ENCODE peak calls at places on chromosomes 5 and 9, in four cellular contexts. One of them, this sample, is unnamed.

GRCh38 chr5:52579391-52579790 is 208.3 kb upstream of the ITGA1 start:
- DNase-seq in K562: no peak
- DNase-seq in H1: no peak
- DNase-seq in HepG2: no peak
- DNase-seq in this sample: no peak

GRCh38 chr5:142316051-142316450 is 8.8 kb downstream of the SPRY4 start:
- DNase-seq in H1: no peak
- DNase-seq in K562: no peak
- DNase-seq in HepG2: no peak
- DNase-seq in this sample: no peak

GRCh38 chr9:82558855-82559615 is 503.9 kb downstream of the RASEF start:
- DNase-seq in H1: no peak
- DNase-seq in HepG2: peak
- DNase-seq in K562: no peak
- DNase-seq in this sample: no peak

GRCh38 chr9:35616681-35617459 is 1.3 kb downstream of the CD72 start:
- DNase-seq in H1: peak
- DNase-seq in HepG2: no peak
- DNase-seq in K562: peak
- DNase-seq in this sample: no peak

GRCh38 chr9:130142635-130143034 is 29.6 kb upstream of the NCS1 start:
- DNase-seq in K562: no peak
- DNase-seq in HepG2: no peak
- DNase-seq in H1: no peak
- DNase-seq in this sample: no peak

GRCh38 chr5:67206381-67207328 is 10.1 kb upstream of the CD180 start:
- DNase-seq in H1: no peak
- DNase-seq in HepG2: peak
- DNase-seq in K562: peak
- DNase-seq in this sample: peak

GRCh38 chr9:99401826-99402225 is 179.7 kb downstream of the SEC61B start:
- DNase-seq in K562: no peak
- DNase-seq in H1: no peak
- DNase-seq in HepG2: no peak
- DNase-seq in this sample: no peak

GRCh38 chr9:135840107-135840506 is 67.2 kb downstream of the CAMSAP1 start:
- DNase-seq in H1: no peak
- DNase-seq in K562: no peak
- DNase-seq in HepG2: no peak
- DNase-seq in this sample: no peak

GRCh38 chr5:164617290-164617689 is 1111.9 kb downstream of the MAT2B start:
- DNase-seq in K562: no peak
- DNase-seq in H1: no peak
- DNase-seq in HepG2: no peak
- DNase-seq in this sample: no peak

GRCh38 chr9:121811140-121811539 is 159.7 kb downstream of the DAB2IP start:
- DNase-seq in H1: no peak
- DNase-seq in HepG2: no peak
- DNase-seq in K562: no peak
- DNase-seq in this sample: no peak

GRCh38 chr5:1203968-1204692 is 2.7 kb downstream of the SLC6A19 start:
- DNase-seq in HepG2: no peak
- DNase-seq in K562: no peak
- DNase-seq in H1: no peak
- DNase-seq in this sample: no peak

GRCh38 chr5:55918097-55919035 is 67.2 kb downstream of the IL31RA start:
- DNase-seq in K562: peak
- DNase-seq in HepG2: no peak
- DNase-seq in H1: peak
- DNase-seq in this sample: no peak

GRCh38 chr5:99141534-99142135 is 212.8 kb upstream of the CHD1 start:
- DNase-seq in HepG2: no peak
- DNase-seq in K562: no peak
- DNase-seq in H1: no peak
- DNase-seq in this sample: no peak

GRCh38 chr5:67063791-67064190 is 132.8 kb downstream of the CD180 start:
- DNase-seq in K562: no peak
- DNase-seq in HepG2: no peak
- DNase-seq in H1: no peak
- DNase-seq in this sample: no peak

GRCh38 chr5:81601912-81602311 is 149.0 kb downstream of the SSBP2 start:
- DNase-seq in H1: no peak
- DNase-seq in HepG2: no peak
- DNase-seq in K562: no peak
- DNase-seq in this sample: no peak

GRCh38 chr9:18366184-18366583 is 107.8 kb upstream of the ADAMTSL1 start:
- DNase-seq in K562: no peak
- DNase-seq in HepG2: no peak
- DNase-seq in H1: no peak
- DNase-seq in this sample: no peak

GRCh38 chr5:55231476-55232193 is 1.8 kb downstream of the CCNO start:
- DNase-seq in HepG2: no peak
- DNase-seq in K562: no peak
- DNase-seq in H1: peak
- DNase-seq in this sample: no peak

GRCh38 chr5:16618138-16618897 is 1.5 kb upstream of the RETREG1 start:
- DNase-seq in H1: no peak
- DNase-seq in K562: no peak
- DNase-seq in HepG2: no peak
- DNase-seq in this sample: no peak

GRCh38 chr9:135344523-135344901 is 135.1 kb upstream of the PPP1R26 start:
- DNase-seq in HepG2: no peak
- DNase-seq in H1: no peak
- DNase-seq in K562: no peak
- DNase-seq in this sample: no peak

GRCh38 chr5:64690417-64691151 is at the start of gene SHISAL2B:
- DNase-seq in K562: no peak
- DNase-seq in H1: peak
- DNase-seq in HepG2: no peak
- DNase-seq in this sample: no peak

GRCh38 chr5:164532226-164532937 is 1027.0 kb downstream of the MAT2B start:
- DNase-seq in H1: no peak
- DNase-seq in K562: no peak
- DNase-seq in HepG2: no peak
- DNase-seq in this sample: no peak

GRCh38 chr9:110996436-110997224 is 41.6 kb downstream of the LPAR1 start:
- DNase-seq in H1: no peak
- DNase-seq in K562: no peak
- DNase-seq in HepG2: no peak
- DNase-seq in this sample: no peak

GRCh38 chr5:7714119-7714518 is 136.8 kb downstream of the CFAP90 start:
- DNase-seq in HepG2: no peak
- DNase-seq in K562: peak
- DNase-seq in H1: no peak
- DNase-seq in this sample: no peak

GRCh38 chr9:99162759-99163364 is 57.9 kb downstream of the TGFBR1 start:
- DNase-seq in H1: no peak
- DNase-seq in HepG2: peak
- DNase-seq in K562: peak
- DNase-seq in this sample: no peak

GRCh38 chr9:84993105-84993504 is 323.6 kb downstream of the NTRK2 start:
- DNase-seq in K562: no peak
- DNase-seq in H1: no peak
- DNase-seq in HepG2: no peak
- DNase-seq in this sample: no peak

GRCh38 chr5:53926026-53926425 is 365.6 kb downstream of the NDUFS4 start:
- DNase-seq in HepG2: no peak
- DNase-seq in H1: no peak
- DNase-seq in K562: no peak
- DNase-seq in this sample: no peak

GRCh38 chr9:15389173-15389572 is 33.5 kb upstream of the SNAPC3 start:
- DNase-seq in HepG2: no peak
- DNase-seq in K562: no peak
- DNase-seq in H1: no peak
- DNase-seq in this sample: no peak

GRCh38 chr9:124390812-124391658 is 24.2 kb downstream of the PSMB7 start:
- DNase-seq in HepG2: peak
- DNase-seq in H1: no peak
- DNase-seq in K562: peak
- DNase-seq in this sample: no peak

GRCh38 chr5:152592416-152592815 is 187.3 kb upstream of the NMUR2 start:
- DNase-seq in H1: no peak
- DNase-seq in HepG2: no peak
- DNase-seq in K562: no peak
- DNase-seq in this sample: no peak

GRCh38 chr5:90985341-90985740 is 397.8 kb downstream of the ARRDC3 start:
- DNase-seq in K562: no peak
- DNase-seq in HepG2: no peak
- DNase-seq in H1: no peak
- DNase-seq in this sample: no peak

GRCh38 chr9:32581512-32582143 is 8.7 kb upstream of the NDUFB6 start:
- DNase-seq in HepG2: peak
- DNase-seq in H1: peak
- DNase-seq in K562: peak
- DNase-seq in this sample: no peak

GRCh38 chr9:117487555-117488175 is 72.8 kb upstream of the ASTN2 start:
- DNase-seq in K562: peak
- DNase-seq in H1: peak
- DNase-seq in HepG2: peak
- DNase-seq in this sample: peak

GRCh38 chr9:108156270-108156998 is 666.9 kb upstream of the KLF4 start:
- DNase-seq in K562: peak
- DNase-seq in HepG2: no peak
- DNase-seq in H1: no peak
- DNase-seq in this sample: no peak

GRCh38 chr9:22228542-22228941 is 218.1 kb upstream of the DMRTA1 start:
- DNase-seq in HepG2: no peak
- DNase-seq in K562: no peak
- DNase-seq in H1: no peak
- DNase-seq in this sample: no peak

GRCh38 chr9:8907863-8908262 is 1108.3 kb upstream of the DMAC1 start:
- DNase-seq in K562: no peak
- DNase-seq in H1: no peak
- DNase-seq in HepG2: no peak
- DNase-seq in this sample: no peak

GRCh38 chr5:181164076-181164952 is 16.9 kb downstream of the OR2V2 start:
- DNase-seq in K562: peak
- DNase-seq in H1: peak
- DNase-seq in HepG2: no peak
- DNase-seq in this sample: no peak

GRCh38 chr9:32524558-32525461 is 1.2 kb downstream of the RIGI start:
- DNase-seq in HepG2: peak
- DNase-seq in K562: no peak
- DNase-seq in H1: no peak
- DNase-seq in this sample: peak

DNA sequence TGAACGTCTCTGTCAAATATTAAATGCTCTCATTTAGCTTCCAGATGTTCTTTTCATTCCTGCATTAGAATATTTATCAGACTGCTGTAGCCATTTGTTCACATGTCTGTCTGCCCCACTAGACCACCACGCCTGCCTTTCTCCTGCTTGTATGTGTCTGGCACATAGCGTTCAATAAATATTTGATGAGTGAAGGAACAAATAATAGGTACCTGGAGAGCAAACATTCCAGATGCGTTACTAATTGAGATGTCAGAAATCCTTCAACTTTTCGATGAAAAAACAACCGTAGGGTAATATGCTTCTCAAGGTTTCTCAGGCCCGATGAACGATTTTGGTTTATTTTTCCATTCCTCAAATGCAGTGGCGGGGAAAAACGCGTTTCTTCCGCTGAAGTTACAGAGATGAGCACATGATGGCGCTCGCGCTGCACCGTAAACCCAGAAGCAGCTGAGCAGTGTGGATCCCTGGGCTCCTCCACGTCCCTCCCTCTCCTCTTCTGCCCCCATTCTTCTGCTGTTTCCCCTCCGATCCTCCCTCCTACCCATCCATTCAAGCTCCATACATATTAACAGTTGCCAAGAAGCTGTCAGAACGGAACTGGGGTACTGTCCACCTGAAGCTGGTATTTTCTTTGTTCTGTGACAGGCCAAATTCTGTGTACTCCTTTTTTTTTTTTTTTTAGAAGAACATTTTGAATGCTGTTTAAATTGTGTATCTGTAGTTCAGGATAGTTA is 245.4 kb downstream of the MPDZ start:
- DNase-seq in H1: peak
- DNase-seq in K562: peak
- DNase-seq in HepG2: peak
- DNase-seq in this sample: no peak
- H3K27ac ChIP-seq in H1: no peak
- H3K27ac ChIP-seq in K562: no peak
- H3K27ac ChIP-seq in HepG2: no peak
- H3K27ac ChIP-seq in this sample: no peak

GRCh38 chr9:113505963-113506624 is 42.6 kb downstream of the RGS3 start:
- DNase-seq in HepG2: no peak
- DNase-seq in H1: peak
- DNase-seq in K562: no peak
- DNase-seq in this sample: no peak
- TF ChIP-seq ATF2 in HepG2: no peak
- TF ChIP-seq ATF2 in H1: no peak
- TF ChIP-seq ATF2 in K562: no peak
- TF ChIP-seq ATF2 in this sample: no peak

GRCh38 chr5:73940026-73940425 is 314.0 kb downstream of the ARHGEF28 start:
- DNase-seq in HepG2: no peak
- DNase-seq in K562: no peak
- DNase-seq in H1: no peak
- DNase-seq in this sample: no peak
- H3K27ac ChIP-seq in HepG2: no peak
- H3K27ac ChIP-seq in K562: no peak
- H3K27ac ChIP-seq in H1: no peak
- H3K27ac ChIP-seq in this sample: no peak

GRCh38 chr5:76845890-76846289 is 3.9 kb upstream of the S100Z start:
- DNase-seq in K562: no peak
- DNase-seq in HepG2: no peak
- DNase-seq in H1: no peak
- DNase-seq in this sample: no peak
- TF ChIP-seq ATF2 in K562: no peak
- TF ChIP-seq ATF2 in HepG2: no peak
- TF ChIP-seq ATF2 in H1: no peak
- TF ChIP-seq ATF2 in this sample: no peak

GRCh38 chr5:170182461-170182860 is 50.3 kb upstream of the C5orf58 start:
- DNase-seq in K562: no peak
- DNase-seq in H1: no peak
- DNase-seq in HepG2: no peak
- DNase-seq in this sample: no peak
- H3K27ac ChIP-seq in K562: no peak
- H3K27ac ChIP-seq in H1: no peak
- H3K27ac ChIP-seq in HepG2: no peak
- H3K27ac ChIP-seq in this sample: no peak

GRCh38 chr9:132411091-132411508 is 1.1 kb downstream of the CFAP77 start:
- DNase-seq in K562: peak
- DNase-seq in H1: peak
- DNase-seq in HepG2: peak
- DNase-seq in this sample: no peak
- TF ChIP-seq ATF2 in K562: no peak
- TF ChIP-seq ATF2 in H1: peak
- TF ChIP-seq ATF2 in HepG2: no peak
- TF ChIP-seq ATF2 in this sample: no peak

This sample was measured in GM12878.